ENCODE peak calls at places on chromosomes 11 and 22, in four cellular contexts. One of them, this sample, is unnamed.

GRCh38 chr22:34736081-34736480 is 329.9 kb upstream of the ISX start:
- DNase-seq in IMR-90: no peak
- DNase-seq in K562: no peak
- DNase-seq in GM12878: no peak
- DNase-seq in this sample: no peak

GRCh38 chr22:43363580-43364435 is 20.6 kb upstream of the SCUBE1 start:
- DNase-seq in K562: no peak
- DNase-seq in GM12878: no peak
- DNase-seq in IMR-90: no peak
- DNase-seq in this sample: no peak

GRCh38 chr22:24436553-24436952 is 9.2 kb downstream of the ADORA2A start:
- DNase-seq in GM12878: no peak
- DNase-seq in IMR-90: no peak
- DNase-seq in K562: no peak
- DNase-seq in this sample: no peak

GRCh38 chr11:10459029-10459970 is 4.2 kb downstream of the AMPD3 start:
- DNase-seq in GM12878: peak; percentile 80
- DNase-seq in K562: peak; percentile 68
- DNase-seq in IMR-90: no peak
- DNase-seq in this sample: no peak

GRCh38 chr11:122523841-122524531 is 131.5 kb upstream of the UBASH3B start:
- DNase-seq in IMR-90: no peak
- DNase-seq in K562: no peak
- DNase-seq in GM12878: no peak
- DNase-seq in this sample: no peak

GRCh38 chr11:120331301-120331966 is 4.8 kb upstream of the ARHGEF12 start:
- DNase-seq in IMR-90: peak; percentile 91
- DNase-seq in GM12878: no peak
- DNase-seq in K562: no peak
- DNase-seq in this sample: no peak

GRCh38 chr11:11038339-11039248 is 180.7 kb upstream of the ZBED5 start:
- DNase-seq in K562: no peak
- DNase-seq in IMR-90: no peak
- DNase-seq in GM12878: no peak
- DNase-seq in this sample: no peak

GRCh38 chr11:64285885-64286800 is 495 bp downstream of the GPR137 start:
- DNase-seq in IMR-90: no peak
- DNase-seq in GM12878: no peak
- DNase-seq in K562: no peak
- DNase-seq in this sample: no peak

GRCh38 chr11:109109916-109110315 is 312.1 kb upstream of the C11orf87 start:
- DNase-seq in GM12878: no peak
- DNase-seq in K562: no peak
- DNase-seq in IMR-90: no peak
- DNase-seq in this sample: no peak

GRCh38 chr11:104443387-104443786 is 279.4 kb upstream of the PDGFD start:
- DNase-seq in K562: no peak
- DNase-seq in GM12878: no peak
- DNase-seq in IMR-90: no peak
- DNase-seq in this sample: peak; percentile 40

GRCh38 chr11:71309181-71309580 is 56.8 kb upstream of the SHANK2 start:
- DNase-seq in GM12878: no peak
- DNase-seq in IMR-90: no peak
- DNase-seq in K562: no peak
- DNase-seq in this sample: no peak

GRCh38 chr22:19868773-19869471 is 14.2 kb upstream of the GNB1L start:
- DNase-seq in GM12878: no peak
- DNase-seq in IMR-90: no peak
- DNase-seq in K562: no peak
- DNase-seq in this sample: no peak

GRCh38 chr11:134532176-134532920 is 120.3 kb upstream of the B3GAT1 start:
- DNase-seq in IMR-90: no peak
- DNase-seq in GM12878: no peak
- DNase-seq in K562: no peak
- DNase-seq in this sample: no peak

GRCh38 chr11:129996113-129996870 is 6.3 kb downstream of the PRDM10 start:
- DNase-seq in IMR-90: no peak
- DNase-seq in GM12878: no peak
- DNase-seq in K562: no peak
- DNase-seq in this sample: peak; percentile 16

GRCh38 chr22:49956914-49957825 is 3.4 kb upstream of the PIM3 start:
- DNase-seq in K562: no peak
- DNase-seq in GM12878: no peak
- DNase-seq in IMR-90: no peak
- DNase-seq in this sample: no peak

GRCh38 chr22:49954354-49954753 is 6.2 kb upstream of the PIM3 start:
- DNase-seq in GM12878: no peak
- DNase-seq in IMR-90: no peak
- DNase-seq in K562: no peak
- DNase-seq in this sample: no peak

GRCh38 chr22:49954991-49955580 is 5.5 kb upstream of the PIM3 start:
- DNase-seq in GM12878: no peak
- DNase-seq in K562: no peak
- DNase-seq in IMR-90: no peak
- DNase-seq in this sample: no peak

GRCh38 chr22:49956418-49956770 is 4.2 kb upstream of the PIM3 start:
- DNase-seq in K562: no peak
- DNase-seq in IMR-90: no peak
- DNase-seq in GM12878: no peak
- DNase-seq in this sample: no peak

GRCh38 chr22:49955581-49956417 is 4.8 kb upstream of the PIM3 start:
- DNase-seq in K562: no peak
- DNase-seq in GM12878: no peak
- DNase-seq in IMR-90: no peak
- DNase-seq in this sample: no peak
- H3K4me1 ChIP-seq in K562: peaks cover 12% of the 10 kb centered on the region
- H3K4me1 ChIP-seq in GM12878: peaks cover 8% of the 10 kb centered on the region
- H3K4me1 ChIP-seq in IMR-90: peaks cover 41% of the 10 kb centered on the region
- H3K4me1 ChIP-seq in this sample: peaks cover 22% of the 10 kb centered on the region

GRCh38 chr11:111540114-111540920 is at the start of gene LAYN:
- DNase-seq in IMR-90: peak; percentile 62
- DNase-seq in GM12878: no peak
- DNase-seq in K562: no peak
- DNase-seq in this sample: no peak
- TF ChIP-seq POLR2A in IMR-90: peak; percentile 79
- TF ChIP-seq POLR2A in GM12878: no peak
- TF ChIP-seq POLR2A in K562: no peak
- TF ChIP-seq POLR2A in this sample: no peak

GRCh38 chr11:58621586-58622262 is 741 bp upstream of the CNTF start:
- DNase-seq in GM12878: no peak
- DNase-seq in IMR-90: no peak
- DNase-seq in K562: no peak
- DNase-seq in this sample: no peak

GRCh38 chr11:58625826-58626460 is 3.5 kb downstream of the CNTF start:
- DNase-seq in IMR-90: peak; percentile 87
- DNase-seq in GM12878: no peak
- DNase-seq in K562: no peak
- DNase-seq in this sample: no peak

GRCh38 chr11:58625086-58625485 is 2.6 kb downstream of the CNTF start:
- DNase-seq in IMR-90: peak; percentile 4
- DNase-seq in GM12878: no peak
- DNase-seq in K562: no peak
- DNase-seq in this sample: no peak

GRCh38 chr11:58618215-58618614 is 4.2 kb upstream of the CNTF start:
- DNase-seq in IMR-90: no peak
- DNase-seq in K562: peak; percentile 14
- DNase-seq in GM12878: no peak
- DNase-seq in this sample: no peak

DNA sequence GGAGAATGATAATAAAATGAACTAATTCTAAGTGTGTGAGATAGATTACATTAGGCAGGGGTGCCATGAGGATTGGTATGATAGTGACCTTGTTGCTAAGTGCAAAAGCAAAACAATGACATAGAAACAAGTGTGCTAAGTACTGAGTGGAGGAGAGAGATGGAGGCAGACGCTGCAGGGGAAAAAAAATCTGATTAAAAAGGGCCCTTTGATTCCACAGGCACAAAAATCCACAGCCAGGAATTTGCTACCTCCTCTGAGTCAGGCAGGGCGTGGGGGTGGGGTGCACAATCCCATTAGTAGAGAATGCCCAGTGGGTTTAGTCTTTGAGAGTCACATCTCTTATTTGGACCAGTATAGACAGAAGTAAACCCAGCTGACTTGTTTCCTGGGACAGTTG is at the start of gene CNTF:
- DNase-seq in GM12878: no peak
- DNase-seq in IMR-90: peak; percentile 13
- DNase-seq in K562: no peak
- DNase-seq in this sample: no peak
- TF ChIP-seq FOS in GM12878: no peak
- TF ChIP-seq FOS in IMR-90: no peak
- TF ChIP-seq FOS in K562: no peak
- TF ChIP-seq FOS in this sample: no peak

DNA sequence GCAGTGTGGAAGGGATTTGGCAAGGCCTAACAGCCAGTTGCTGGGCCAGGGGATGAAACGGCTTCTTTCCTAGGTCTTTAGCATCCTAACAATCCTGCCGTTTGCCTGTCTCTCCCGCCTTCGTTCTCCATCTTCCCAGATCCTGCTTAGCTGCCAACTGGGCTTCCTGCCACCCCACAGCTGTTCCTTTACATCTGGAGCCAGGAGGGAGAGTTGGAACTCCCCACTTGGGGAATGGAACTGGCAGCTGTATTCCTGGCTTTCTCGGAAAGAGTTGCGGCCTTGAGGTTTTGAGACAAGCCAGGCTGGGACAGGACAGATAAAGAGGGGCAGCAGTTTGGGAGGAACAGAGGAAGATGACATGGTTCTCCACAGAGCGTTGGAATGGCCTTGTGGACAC is 59.6 kb downstream of the ST3GAL4 start:
- DNase-seq in K562: no peak
- DNase-seq in IMR-90: peak; percentile 69
- DNase-seq in GM12878: no peak
- DNase-seq in this sample: no peak
- H3K4me1 ChIP-seq in K562: peaks cover 7% of the 10 kb centered on the region
- H3K4me1 ChIP-seq in IMR-90: peaks cover 27% of the 10 kb centered on the region
- H3K4me1 ChIP-seq in GM12878: peaks cover 7% of the 10 kb centered on the region
- H3K4me1 ChIP-seq in this sample: peaks cover 11% of the 10 kb centered on the region

DNA sequence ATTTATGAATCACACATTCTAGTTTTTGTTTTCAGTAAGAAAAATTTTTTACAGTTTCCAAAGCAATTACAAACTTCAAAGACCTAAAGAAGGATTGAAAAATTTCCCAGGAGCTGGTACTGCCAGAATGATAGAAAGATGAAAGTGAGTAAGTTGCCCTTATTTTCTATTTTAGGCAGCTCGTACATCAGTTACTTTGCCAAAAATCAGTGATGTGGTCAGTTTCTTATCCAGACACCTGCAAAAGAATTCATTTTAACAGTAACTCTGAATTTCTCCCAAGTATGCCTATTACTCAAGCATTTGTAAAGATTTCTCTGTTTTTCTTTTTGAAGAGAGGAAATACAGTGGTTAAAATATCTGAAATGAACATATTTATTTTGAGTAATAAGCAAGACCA is 976.3 kb upstream of the RAG2 start:
- DNase-seq in GM12878: no peak
- DNase-seq in IMR-90: no peak
- DNase-seq in K562: no peak
- DNase-seq in this sample: no peak
- TF ChIP-seq POLR2A in GM12878: no peak
- TF ChIP-seq POLR2A in IMR-90: no peak
- TF ChIP-seq POLR2A in K562: no peak
- TF ChIP-seq POLR2A in this sample: no peak

This sample was measured in endothelial cell of umbilical vein.